ENCODE peak calls at places on chromosome 4, in five cellular contexts. O is NCI-H1694; B is foreskin fibroblast; F is CD4-positive, alpha-beta memory T cell; H is activated CD4-positive, alpha-beta T cell treated with anti-CD3 and anti-CD28 coated beads, Interleukin-2, amount 10 ng/mL, durations not matched to agents 7 days and 5 days. Z is an unnamed sample.

GRCh38 chr4:15513545-15513944 is 43.9 kb downstream of the CC2D2A start:
- DNase-seq in O (no peak), H (no peak), F (no peak), B (peak; percentile 44), Z (no peak)

GRCh38 chr4:11420327-11420726 is 8.4 kb downstream of the HS3ST1 start:
- DNase-seq in F (no peak), B (no peak), O (no peak), H (no peak), Z (no peak)

GRCh38 chr4:145936142-145937020 is 2.2 kb downstream of the ZNF827 start:
- DNase-seq in H (peak; percentile 73), O (peak; percentile 37), B (peak; percentile 85), F (peak; percentile 63), Z (peak; percentile 57)

GRCh38 chr4:3303840-3304715 is 11.3 kb downstream of the RGS12 start:
- DNase-seq in F (no peak), H (no peak), O (no peak), B (no peak), Z (no peak)

GRCh38 chr4:39664828-39665731 is 26.4 kb upstream of the SMIM14 start:
- DNase-seq in H (no peak), F (no peak), O (no peak), B (peak; percentile 78), Z (no peak)

GRCh38 chr4:184644553-184645307 is 4.5 kb downstream of the CASP3 start:
- DNase-seq in O (no peak), B (peak; percentile 24), H (peak; percentile 22), F (no peak), Z (no peak)

GRCh38 chr4:173699841-173700475 is 169.9 kb upstream of the HAND2 start:
- DNase-seq in H (no peak), O (no peak), B (no peak), F (no peak), Z (no peak)

GRCh38 chr4:181957088-181957487 is 286.1 kb upstream of the TENM3 start:
- DNase-seq in O (no peak), F (no peak), H (no peak), B (peak; percentile 92), Z (no peak)

GRCh38 chr4:139553751-139554670 is 2.0 kb downstream of the SETD7 start:
- DNase-seq in B (no peak), F (no peak), H (no peak), O (no peak), Z (no peak)